ENCODE peak calls at places on chromosomes 3 and 15, in six cellular contexts. Z, D, E, C, I and A are unnamed samples.

GRCh38 chr3:126666002-126666401 is 11.1 kb upstream of the TXNRD3 start:
- DNase-seq in C (no peak), I (no peak), E (no peak), Z (no peak), D (no peak), A (no peak)

GRCh38 chr3:178325330-178325729 is 210.9 kb upstream of the KCNMB2 start:
- DNase-seq in C (no peak), Z (peak), I (no peak), E (peak), D (no peak), A (no peak)

GRCh38 chr3:112059497-112059896 is 25.0 kb downstream of the TMPRSS7 start:
- DNase-seq in C (no peak), I (no peak), D (no peak), Z (no peak), E (no peak), A (no peak)

GRCh38 chr3:24259901-24260512 is 234.6 kb downstream of the THRB start:
- DNase-seq in C (no peak), I (no peak), D (no peak), Z (no peak), E (no peak), A (no peak)

GRCh38 chr3:168863561-168863960 is 767.8 kb upstream of the GOLIM4 start:
- DNase-seq in C (no peak), E (no peak), D (no peak), I (no peak), Z (no peak), A (no peak)

GRCh38 chr3:38583688-38584087 is 65.8 kb downstream of the SCN5A start:
- DNase-seq in C (no peak), D (peak), I (no peak), E (no peak), Z (no peak), A (no peak)

GRCh38 chr3:42247576-42248027 is 18.4 kb downstream of the CCK start:
- DNase-seq in I (peak), Z (peak), E (no peak), C (peak), D (peak), A (no peak)

GRCh38 chr15:48415036-48415886 is 84.0 kb downstream of the DUT start:
- DNase-seq in D (no peak), E (no peak), C (no peak), I (no peak), Z (no peak), A (no peak)

GRCh38 chr15:59222106-59222505 is 15.5 kb downstream of the LDHAL6B start:
- DNase-seq in Z (no peak), C (no peak), I (no peak), E (peak), D (no peak), A (no peak)

GRCh38 chr3:171971919-171972526 is 67.4 kb upstream of the FNDC3B start:
- DNase-seq in I (no peak), C (no peak), D (no peak), E (no peak), Z (no peak), A (no peak)

GRCh38 chr15:62492900-62493299 is 327.8 kb upstream of the C2CD4B start:
- DNase-seq in C (no peak), D (no peak), E (no peak), I (no peak), Z (no peak), A (no peak)

GRCh38 chr3:89246326-89246725 is 138.9 kb downstream of the EPHA3 start:
- DNase-seq in C (no peak), E (no peak), I (no peak), D (no peak), Z (no peak), A (no peak)

GRCh38 chr15:88681610-88682221 is 42.9 kb downstream of the ISG20 start:
- DNase-seq in I (no peak), E (no peak), C (no peak), Z (no peak), D (peak), A (peak)

GRCh38 chr3:108100906-108101305 is 10.1 kb upstream of the CD47 start:
- DNase-seq in C (peak), D (no peak), E (no peak), Z (peak), I (peak), A (no peak)

GRCh38 chr15:100598655-100599054 is 3.3 kb downstream of the LINS1 start:
- DNase-seq in Z (no peak), E (no peak), D (no peak), C (peak), I (no peak), A (no peak)

GRCh38 chr3:70849911-70850699 is 537.7 kb upstream of the MDFIC2 start:
- DNase-seq in E (peak), C (no peak), I (no peak), D (no peak), Z (no peak), A (no peak)

GRCh38 chr3:102129774-102130608 is 280.7 kb downstream of the NFKBIZ start:
- DNase-seq in E (peak), D (no peak), Z (no peak), C (no peak), I (no peak), A (no peak)

GRCh38 chr3:161349529-161350278 is 21.6 kb downstream of the SPTSSB start:
- DNase-seq in I (peak), D (no peak), Z (peak), C (no peak), E (peak), A (no peak)

GRCh38 chr3:29581311-29581710 is 300.4 kb downstream of the RBMS3 start:
- DNase-seq in Z (no peak), E (no peak), C (no peak), D (no peak), I (no peak), A (no peak)

GRCh38 chr3:72234394-72234793 is 449.4 kb upstream of the PROK2 start:
- DNase-seq in E (peak), D (peak), C (no peak), I (no peak), Z (no peak), A (no peak)

GRCh38 chr3:58249358-58250092 is 11.9 kb downstream of the ABHD6 start:
- DNase-seq in E (no peak), D (no peak), I (no peak), Z (no peak), C (no peak), A (no peak)

GRCh38 chr15:68633181-68634121 is 54.7 kb downstream of the CORO2B start:
- DNase-seq in E (no peak), D (no peak), Z (no peak), C (peak), I (no peak), A (no peak)

GRCh38 chr3:49378249-49378899 is 20.2 kb upstream of the GPX1 start:
- DNase-seq in E (peak), C (no peak), Z (no peak), I (no peak), D (peak), A (no peak)

GRCh38 chr3:57545636-57546268 is 1.6 kb upstream of the DNAH12 start:
- DNase-seq in Z (no peak), I (no peak), E (no peak), D (peak), C (no peak), A (no peak)

GRCh38 chr15:66657062-66658020 is 44.7 kb upstream of the SMAD6 start:
- DNase-seq in E (peak), I (no peak), Z (no peak), D (no peak), C (no peak), A (no peak)

GRCh38 chr3:101827211-101828174 is 21.8 kb upstream of the NFKBIZ start:
- DNase-seq in E (no peak), Z (peak), C (peak), D (peak), I (peak), A (peak)

GRCh38 chr15:62110000-62110851 is 43.4 kb downstream of the C2CD4A start:
- DNase-seq in I (no peak), D (no peak), Z (no peak), E (no peak), C (no peak), A (no peak)

GRCh38 chr3:46947545-46947899 is 29.0 kb downstream of the CCDC12 start:
- DNase-seq in D (no peak), E (no peak), Z (no peak), C (no peak), I (no peak), A (no peak)

GRCh38 chr15:57505056-57505713 is 86.5 kb upstream of the MYZAP start:
- DNase-seq in E (no peak), I (no peak), D (no peak), C (no peak), Z (no peak), A (no peak)

GRCh38 chr3:114892117-114892870 is 254.8 kb downstream of the ZBTB20 start:
- DNase-seq in D (no peak), C (no peak), E (no peak), I (no peak), Z (no peak), A (no peak)